ENCODE peak calls at places on chromosomes 12 and 14, in four cellular contexts. E is H1, U is K562, Q is HepG2. C is an unnamed sample.

GRCh38 chr12:54329756-54330155 is 4.8 kb downstream of the COPZ1 start:
- DNase-seq in E (no peak), U (no peak), Q (peak), C (no peak)

GRCh38 chr12:132506730-132507538 is 17.0 kb downstream of the FBRSL1 start:
- DNase-seq in E (no peak), U (peak), Q (no peak), C (no peak)

GRCh38 chr14:104870368-104871144 is 5.5 kb downstream of the CEP170B start:
- DNase-seq in E (peak), U (peak), Q (peak), C (peak)

GRCh38 chr14:43535231-43535838 is 971.7 kb downstream of the FSCB start:
- DNase-seq in E (no peak), U (no peak), Q (no peak), C (no peak)

GRCh38 chr12:123966596-123966995 is 6.0 kb downstream of the CCDC92 start:
- DNase-seq in E (no peak), U (no peak), Q (no peak), C (no peak)

GRCh38 chr14:87160964-87161363 is 832.0 kb downstream of the GALC start:
- DNase-seq in E (no peak), U (no peak), Q (no peak), C (no peak)

GRCh38 chr14:23569443-23570151 is 2.0 kb upstream of the AP1G2 start:
- DNase-seq in E (no peak), U (no peak), Q (peak), C (no peak)

GRCh38 chr14:100419856-100420255 is 96.7 kb downstream of the SLC25A47 start:
- DNase-seq in E (no peak), U (no peak), Q (peak), C (no peak)

GRCh38 chr14:92610849-92611271 is 97.3 kb downstream of the RIN3 start:
- DNase-seq in E (no peak), U (no peak), Q (no peak), C (no peak)

GRCh38 chr14:71380271-71380670 is 473.0 kb downstream of the PCNX1 start:
- DNase-seq in E (no peak), U (no peak), Q (no peak), C (no peak)

GRCh38 chr12:5912437-5913334 is 32.4 kb downstream of the ANO2 start:
- DNase-seq in E (peak), U (peak), Q (no peak), C (no peak)
- TF ChIP-seq MAX in E (no peak), U (no peak), Q (no peak), C (no peak)

GRCh38 chr12:76274699-76275098 is 73.5 kb downstream of the BBS10 start:
- DNase-seq in E (no peak), U (peak), Q (no peak), C (no peak)

GRCh38 chr12:76276499-76277151 is 71.6 kb downstream of the BBS10 start:
- DNase-seq in E (no peak), U (no peak), Q (no peak), C (no peak)

GRCh38 chr12:76277480-76277879 is 70.7 kb downstream of the BBS10 start:
- DNase-seq in E (no peak), U (no peak), Q (no peak), C (no peak)

GRCh38 chr12:76272292-76272691 is 75.9 kb downstream of the BBS10 start:
- DNase-seq in E (no peak), U (no peak), Q (peak), C (no peak)

GRCh38 chr12:76275511-76276093 is 72.6 kb downstream of the BBS10 start:
- DNase-seq in E (no peak), U (no peak), Q (no peak), C (no peak)
- TF ChIP-seq PHF8 in E (no peak), U (no peak), Q (no peak), C (no peak)

DNA sequence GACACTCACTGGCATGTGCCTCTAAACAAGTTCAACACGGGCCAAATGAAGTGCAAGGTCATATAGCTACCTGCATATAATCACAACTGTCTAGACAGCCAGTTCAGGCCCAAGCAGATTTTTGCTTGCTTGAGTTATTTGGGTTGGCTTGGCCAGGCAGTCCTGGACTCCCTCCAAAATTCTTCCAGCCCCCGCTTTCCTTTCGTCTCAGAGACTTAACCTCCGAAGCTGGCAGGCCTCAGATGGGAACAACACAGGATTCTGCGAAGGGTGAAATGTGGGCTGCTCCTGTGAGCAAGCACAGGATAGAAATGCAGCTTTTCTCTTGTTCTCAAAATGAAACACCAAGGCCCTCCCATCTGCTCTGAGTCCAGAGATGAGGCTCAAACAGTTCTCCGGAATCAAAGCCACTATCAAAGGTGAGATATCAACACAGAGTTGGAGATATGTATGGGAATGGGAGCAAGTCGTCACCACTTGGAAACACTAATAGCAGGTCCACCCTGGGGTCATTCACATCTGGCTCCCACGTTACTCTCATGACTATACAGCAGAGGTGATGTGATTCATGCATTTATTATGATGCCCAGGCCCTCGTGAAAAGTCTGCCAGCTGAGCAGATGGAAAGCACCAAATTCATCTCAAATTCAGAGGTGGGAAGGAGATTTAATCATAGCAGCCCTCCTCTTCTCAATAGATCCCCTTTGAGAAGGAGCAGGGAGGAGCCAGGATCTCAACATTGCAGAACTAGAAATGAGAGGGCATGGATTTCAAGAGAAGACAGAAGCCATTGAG is 389.8 kb downstream of the NUAK1 start:
- DNase-seq in E (no peak), U (no peak), Q (no peak), C (no peak)
- TF ChIP-seq MAX in E (no peak), U (no peak), Q (no peak), C (no peak)

GRCh38 chr12:92859650-92860386 is 69.3 kb downstream of the EEA1 start:
- DNase-seq in E (no peak), U (no peak), Q (no peak), C (no peak)

GRCh38 chr12:92861381-92861780 is 67.7 kb downstream of the EEA1 start:
- DNase-seq in E (no peak), U (no peak), Q (no peak), C (no peak)

GRCh38 chr12:92857818-92858217 is 71.3 kb downstream of the EEA1 start:
- DNase-seq in E (no peak), U (no peak), Q (no peak), C (no peak)

GRCh38 chr12:92863255-92863654 is 65.8 kb downstream of the EEA1 start:
- DNase-seq in E (no peak), U (no peak), Q (no peak), C (no peak)

GRCh38 chr12:92860521-92860920 is 68.6 kb downstream of the EEA1 start:
- DNase-seq in E (no peak), U (no peak), Q (no peak), C (no peak)
- TF ChIP-seq PHF8 in E (no peak), U (no peak), Q (no peak), C (no peak)

C was measured in A549.